ENCODE peak calls at places on chromosomes 5 and 9, in seven cellular contexts. I, C, B, N, H, S and U are unnamed samples.

GRCh38 chr5:143010335-143010734 is 240.2 kb downstream of the ARHGAP26 start:
- DNase-seq in I (no peak), C (no peak), B (no peak), N (no peak), H (no peak), S (no peak), U (no peak)

GRCh38 chr9:13939129-13939528 is 374.8 kb downstream of the NFIB start:
- DNase-seq in I (peak; percentile 98), C (peak; percentile 95), B (no peak), N (peak; percentile 73), H (peak; percentile 55), S (no peak), U (peak; percentile 63)

GRCh38 chr9:132474253-132474652 is 64.2 kb downstream of the CFAP77 start:
- DNase-seq in I (no peak), C (no peak), B (peak; percentile 36), N (no peak), H (no peak), S (no peak), U (no peak)

GRCh38 chr5:123875444-123876264 is 363.7 kb downstream of the CSNK1G3 start:
- DNase-seq in I (no peak), C (peak; percentile 21), B (peak; percentile 83), N (no peak), H (no peak), S (no peak), U (no peak)

GRCh38 chr9:37639109-37639748 is 11.5 kb upstream of the FRMPD1 start:
- DNase-seq in I (peak; percentile 37), C (peak; percentile 21), B (no peak), N (no peak), H (peak; percentile 52), S (no peak), U (no peak)

GRCh38 chr5:94778299-94778698 is 159.8 kb downstream of the SLF1 start:
- DNase-seq in I (no peak), C (no peak), B (peak; percentile 35), N (no peak), H (no peak), S (no peak), U (no peak)

GRCh38 chr5:91182763-91183162 is 200.4 kb downstream of the ARRDC3 start:
- DNase-seq in I (peak; percentile 70), C (peak; percentile 32), B (peak; percentile 52), N (no peak), H (peak; percentile 15), S (peak; percentile 48), U (no peak)

GRCh38 chr5:75167345-75167744 is 69.3 kb downstream of the ANKRD31 start:
- DNase-seq in I (no peak), C (peak; percentile 2), B (peak; percentile 77), N (peak; percentile 19), H (peak; percentile 1), S (peak; percentile 1), U (no peak)

GRCh38 chr9:76425677-76426453 is 31.6 kb upstream of the RFK start:
- DNase-seq in I (no peak), C (no peak), B (no peak), N (no peak), H (no peak), S (no peak), U (no peak)

GRCh38 chr5:109945097-109945678 is 255.5 kb downstream of the MAN2A1 start:
- DNase-seq in I (no peak), C (no peak), B (no peak), N (no peak), H (no peak), S (peak; percentile 26), U (peak; percentile 63)

GRCh38 chr9:94908041-94908563 is 181.6 kb downstream of the AOPEP start:
- DNase-seq in I (peak; percentile 64), C (no peak), B (no peak), N (no peak), H (no peak), S (no peak), U (no peak)

GRCh38 chr9:19410594-19410993 is 1.8 kb downstream of the ACER2 start:
- DNase-seq in I (no peak), C (no peak), B (no peak), N (no peak), H (no peak), S (no peak), U (no peak)

GRCh38 chr9:19410195-19410503 is 1.3 kb downstream of the ACER2 start:
- DNase-seq in I (no peak), C (no peak), B (no peak), N (no peak), H (no peak), S (no peak), U (no peak)

GRCh38 chr9:19408316-19408692 is 505 bp upstream of the ACER2 start:
- DNase-seq in I (no peak), C (no peak), B (peak; percentile 37), N (no peak), H (no peak), S (no peak), U (no peak)

GRCh38 chr9:19409406-19410194 is 791 bp downstream of the ACER2 start:
- DNase-seq in I (no peak), C (peak; percentile 68), B (peak; percentile 74), N (peak; percentile 27), H (no peak), S (peak; percentile 48), U (no peak)

DNA sequence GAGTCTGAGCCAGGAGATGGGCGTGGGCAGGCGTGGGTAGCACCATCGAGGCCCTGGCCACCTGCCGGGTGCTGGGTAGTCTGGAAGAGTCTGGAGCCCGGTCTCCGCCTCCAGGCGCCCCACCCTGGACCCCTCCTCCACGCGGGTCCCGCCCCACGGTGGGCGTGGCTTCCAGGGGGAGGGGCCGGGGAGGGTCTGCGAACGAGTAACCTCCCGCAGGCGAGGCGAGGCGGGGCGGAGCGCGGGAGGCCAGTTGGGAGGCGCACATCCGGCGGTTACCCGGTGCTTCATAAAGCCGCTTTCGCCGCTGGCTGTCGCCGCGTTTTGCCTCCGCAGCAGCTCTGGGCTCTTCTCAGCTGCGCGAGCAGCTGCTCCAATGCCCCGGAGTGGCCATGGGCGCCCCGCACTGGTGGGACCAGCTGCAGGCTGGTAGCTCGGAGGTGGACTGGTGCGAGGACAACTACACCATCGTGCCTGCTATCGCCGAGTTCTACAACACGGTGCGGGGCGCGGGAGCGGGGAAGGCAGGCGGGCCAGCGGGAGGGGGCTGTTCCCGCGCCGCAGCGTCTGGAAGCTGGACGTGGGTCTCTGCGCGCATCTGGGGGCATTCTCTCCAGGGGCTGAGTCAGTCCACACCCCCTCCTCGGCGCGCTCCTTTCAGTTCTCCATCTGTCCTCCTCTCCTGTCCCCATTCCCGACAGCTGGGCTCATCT is at the start of gene ACER2:
- DNase-seq in I (peak; percentile 71), C (peak; percentile 95), B (peak; percentile 97), N (peak; percentile 93), H (peak; percentile 78), S (peak; percentile 95), U (peak; percentile 55)
- TF ChIP-seq CTCF in I (no peak), C (peak; percentile 21), B (no peak), N (no peak), H (peak; percentile 30), S (peak; percentile 9), U (no peak)

GRCh38 chr5:1594336-1595106 is 70.8 kb upstream of the LPCAT1 start:
- DNase-seq in I (peak; percentile 51), C (peak; percentile 67), B (peak; percentile 82), N (peak; percentile 22), H (peak; percentile 21), S (peak; percentile 97), U (no peak)
- TF ChIP-seq CTCF in I (peak; percentile 30), C (peak; percentile 32), B (peak; percentile 32), N (peak; percentile 37), H (peak; percentile 57), S (peak; percentile 70), U (no peak)

GRCh38 chr5:119418782-119419101 is 33.6 kb upstream of the HSD17B4 start:
- DNase-seq in I (no peak), C (no peak), B (peak; percentile 24), N (peak; percentile 21), H (no peak), S (peak; percentile 62), U (no peak)
- TF ChIP-seq CTCF in I (no peak), C (no peak), B (no peak), N (no peak), H (no peak), S (no peak), U (no peak)

GRCh38 chr9:112507281-112507680 is 20.7 kb downstream of the KIAA1958 start:
- DNase-seq in I (no peak), C (no peak), B (no peak), N (no peak), H (no peak), S (no peak), U (no peak)
- TF ChIP-seq CTCF in I (no peak), C (no peak), B (no peak), N (no peak), H (no peak), S (no peak), U (no peak)